ENCODE peak calls at places on chromosomes 16 and 17, in eight cellular contexts. T, L, W, O, C, M, F and K are unnamed samples.

GRCh38 chr16:17078950-17079631 is 391.7 kb downstream of the XYLT1 start:
- DNase-seq in F (no peak), W (no peak), C (no peak), T (no peak), M (no peak), L (no peak), O (no peak), K (no peak)

GRCh38 chr16:3874242-3874641 is 6.3 kb downstream of the CREBBP start:
- DNase-seq in W (no peak), C (no peak), M (no peak), F (no peak), O (no peak), T (no peak), L (peak; percentile 37), K (no peak)

GRCh38 chr17:81578561-81579225 is 26.5 kb upstream of the FAAP100 start:
- DNase-seq in M (no peak), L (no peak), C (no peak), F (no peak), O (no peak), W (no peak), T (no peak), K (peak; percentile 54)

GRCh38 chr17:57132663-57133062 is 47.6 kb downstream of the AKAP1 start:
- DNase-seq in L (no peak), C (no peak), W (no peak), T (no peak), F (no peak), O (peak; percentile 45), M (no peak), K (no peak)

GRCh38 chr16:71540-72341 is 690 bp downstream of the RHBDF1 start:
- DNase-seq in O (no peak), L (peak; percentile 79), W (peak; percentile 96), T (peak; percentile 81), C (no peak), F (peak; percentile 61), M (peak; percentile 69), K (no peak)

GRCh38 chr17:61384384-61385090 is 15.1 kb upstream of the TBX2 start:
- DNase-seq in T (no peak), F (no peak), C (no peak), O (no peak), M (no peak), L (no peak), W (no peak), K (no peak)

GRCh38 chr17:28716740-28717577 is 709 bp downstream of the RAB34 start:
- DNase-seq in W (peak; percentile 91), M (peak; percentile 65), F (peak; percentile 44), L (no peak), O (no peak), C (no peak), T (peak; percentile 55), K (no peak)

GRCh38 chr17:68718924-68719323 is 117.8 kb upstream of the FAM20A start:
- DNase-seq in O (no peak), F (no peak), W (no peak), C (no peak), T (no peak), M (no peak), L (no peak), K (no peak)

GRCh38 chr17:41785091-41785875 is 1.2 kb downstream of the JUP start:
- DNase-seq in C (no peak), M (peak; percentile 60), O (no peak), T (peak; percentile 78), L (peak; percentile 44), F (peak; percentile 64), W (no peak), K (no peak)

GRCh38 chr17:6532441-6532885 is 23.9 kb downstream of the PITPNM3 start:
- DNase-seq in L (no peak), T (no peak), F (no peak), O (no peak), W (no peak), C (no peak), M (no peak), K (no peak)

GRCh38 chr16:85959686-85960085 is 60.7 kb downstream of the IRF8 start:
- DNase-seq in T (no peak), O (no peak), M (no peak), W (no peak), C (no peak), F (no peak), L (peak; percentile 74), K (no peak)

GRCh38 chr16:85965125-85965524 is 66.2 kb downstream of the IRF8 start:
- DNase-seq in M (no peak), F (no peak), L (no peak), O (no peak), T (no peak), C (no peak), W (no peak), K (no peak)

GRCh38 chr16:85963746-85964370 is 64.9 kb downstream of the IRF8 start:
- DNase-seq in W (no peak), O (no peak), C (no peak), F (peak; percentile 33), L (peak; percentile 51), M (peak; percentile 42), T (no peak), K (no peak)

GRCh38 chr16:85960486-85961046 is 61.6 kb downstream of the IRF8 start:
- DNase-seq in L (no peak), W (no peak), O (no peak), T (no peak), F (no peak), M (no peak), C (no peak), K (no peak)

DNA sequence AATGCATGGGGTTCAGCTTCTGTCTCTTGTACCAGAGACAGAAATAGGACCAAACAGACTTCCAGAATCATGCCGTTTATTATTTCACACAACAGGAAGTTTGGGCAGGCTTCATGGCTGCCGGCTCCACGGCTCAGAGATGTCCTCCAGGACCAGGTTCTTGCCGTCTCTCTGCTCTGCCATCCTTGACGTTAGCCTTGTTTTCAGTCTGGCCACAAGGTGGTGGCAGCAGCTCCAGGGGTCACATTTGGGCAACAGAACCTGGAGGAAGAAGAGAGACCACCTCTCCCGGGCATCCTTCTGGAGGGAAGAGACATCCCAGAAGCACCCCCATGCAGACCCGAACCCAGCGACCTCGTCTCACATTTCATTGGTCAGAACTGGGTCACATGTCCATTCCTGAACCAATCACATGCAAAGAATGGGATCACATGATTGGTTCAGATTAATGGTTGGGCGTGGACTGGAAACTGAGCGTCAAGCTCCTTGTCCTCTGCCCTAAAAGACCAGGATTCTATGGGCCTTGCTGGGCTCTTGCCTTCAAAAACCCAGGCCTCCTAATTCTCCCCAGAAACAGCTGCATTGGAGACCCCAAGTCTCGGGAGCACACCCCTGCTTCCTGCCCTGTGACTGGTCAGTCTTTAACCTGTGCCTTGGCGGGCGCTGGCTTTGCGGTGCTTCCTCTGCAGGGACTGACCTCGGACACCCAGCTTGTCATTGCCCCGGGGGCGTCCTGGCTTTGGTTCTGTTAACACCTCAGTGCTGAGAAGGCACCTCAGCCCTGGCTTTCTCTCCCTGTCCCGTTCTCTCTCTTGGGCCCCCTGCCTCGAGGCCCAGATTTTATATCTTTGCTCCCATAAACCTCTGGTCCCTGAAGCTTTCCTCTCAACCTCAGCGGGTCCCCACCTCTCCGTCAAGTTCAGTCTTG is 63.3 kb downstream of the IRF8 start:
- DNase-seq in F (no peak), C (no peak), W (no peak), T (peak; percentile 27), L (no peak), O (no peak), M (no peak), K (no peak)
- TF ChIP-seq CTCF in F (no peak), C (no peak), W (no peak), T (no peak), L (no peak), O (no peak), M (no peak), K (no peak)

DNA sequence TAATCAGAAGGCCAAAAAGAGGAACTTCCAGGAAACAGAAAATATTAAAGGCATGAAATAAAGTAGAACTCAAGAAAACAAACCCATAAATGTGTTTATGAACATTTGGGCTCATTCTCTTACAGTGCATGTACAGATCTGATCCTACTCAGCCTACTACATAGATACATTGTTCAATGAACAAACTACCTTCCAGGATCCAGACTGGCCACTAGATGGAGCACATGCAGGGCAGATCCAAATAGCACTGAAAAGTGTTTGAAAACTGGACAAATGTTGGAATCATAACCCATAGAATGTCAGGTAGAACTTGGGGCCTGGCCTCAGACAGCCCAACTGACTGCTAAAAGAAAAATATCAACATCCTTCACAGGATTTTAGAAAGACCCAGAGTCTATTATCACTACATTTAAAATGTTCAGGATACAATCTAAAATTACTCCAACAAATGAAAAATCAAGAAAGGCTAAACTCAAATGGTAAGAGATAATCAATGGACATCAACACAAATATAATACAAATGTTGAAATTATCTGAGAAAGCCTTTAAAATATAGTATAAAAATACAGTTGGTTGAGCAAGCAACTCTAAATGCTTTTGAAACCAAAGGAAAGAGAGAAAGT is 122.4 kb upstream of the NUDT7 start:
- DNase-seq in W (no peak), F (peak; percentile 64), M (peak; percentile 46), O (peak; percentile 36), C (peak; percentile 21), T (peak; percentile 56), L (peak; percentile 11), K (peak; percentile 42)
- TF ChIP-seq CTCF in W (no peak), F (peak; percentile 99), M (peak; percentile 94), O (peak; percentile 66), C (peak; percentile 63), T (peak; percentile 67), L (no peak), K (peak; percentile 60)

GRCh38 chr17:51860934-51861561 is 297.5 kb downstream of the CA10 start:
- DNase-seq in M (peak; percentile 3), C (peak; percentile 45), O (peak; percentile 21), F (peak; percentile 16), T (peak; percentile 50), L (peak; percentile 47), W (no peak), K (peak; percentile 31)
- TF ChIP-seq CTCF in M (peak; percentile 14), C (peak; percentile 87), O (peak; percentile 77), F (peak; percentile 47), T (peak; percentile 48), L (peak; percentile 32), W (no peak), K (peak; percentile 49)

GRCh38 chr16:85553436-85554113 is 59.5 kb upstream of the GSE1 start:
- DNase-seq in M (peak; percentile 73), L (peak; percentile 70), W (no peak), F (peak; percentile 54), O (peak; percentile 87), C (peak; percentile 48), T (peak; percentile 77), K (peak; percentile 55)
- TF ChIP-seq CTCF in M (no peak), L (no peak), W (no peak), F (no peak), O (peak; percentile 30), C (peak; percentile 6), T (peak; percentile 59), K (no peak)

DNA sequence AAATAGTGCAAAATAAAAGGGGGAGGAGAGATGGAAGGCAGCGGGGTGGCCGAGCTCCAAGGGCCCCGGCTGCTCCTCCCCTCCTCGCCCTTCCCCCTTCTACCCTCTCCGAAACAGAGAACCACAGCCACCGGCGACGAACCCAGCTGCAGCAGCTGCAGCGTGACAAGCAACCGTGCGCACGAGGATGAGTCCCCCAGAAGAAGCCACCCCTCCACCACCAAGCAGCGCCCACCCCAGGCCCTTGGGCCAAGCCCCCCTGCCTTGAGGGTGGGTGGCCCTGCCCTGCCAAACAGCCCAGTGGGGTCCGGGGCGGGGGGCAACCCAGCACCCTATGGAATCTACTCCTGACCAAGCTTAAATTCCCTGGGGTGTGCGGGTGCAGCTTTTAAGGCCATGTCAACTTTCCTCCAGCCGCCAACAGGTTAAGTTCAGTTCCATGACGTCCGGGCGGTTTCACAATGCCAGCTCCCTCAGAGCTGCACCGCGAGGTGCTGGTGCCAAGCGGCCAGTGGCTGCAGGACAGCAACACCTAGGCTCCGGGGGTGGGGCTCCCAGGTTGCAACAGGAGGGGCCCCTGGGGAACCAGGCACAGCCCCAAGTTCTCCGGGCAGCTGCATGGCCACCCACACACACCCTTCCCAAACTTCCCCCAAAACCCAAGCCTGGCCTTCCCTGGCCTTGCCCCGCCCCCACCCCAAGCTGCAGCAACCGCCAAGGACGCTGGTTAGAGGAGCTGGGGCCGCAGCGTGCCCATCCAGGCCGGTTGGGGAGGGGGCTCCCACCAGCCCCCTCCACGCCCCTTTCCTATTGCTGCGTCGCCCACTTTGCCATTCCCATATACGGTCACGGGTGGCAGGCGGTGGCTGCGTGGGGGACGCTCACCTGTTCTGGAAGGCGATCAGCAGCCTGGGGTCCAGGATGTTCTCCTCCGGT is 2.0 kb downstream of the CBX4 start:
- DNase-seq in T (peak; percentile 94), F (peak; percentile 86), W (peak; percentile 95), L (peak; percentile 91), C (peak; percentile 59), O (peak; percentile 86), M (peak; percentile 82), K (peak; percentile 90)
- TF ChIP-seq CTCF in T (no peak), F (peak; percentile 25), W (no peak), L (peak; percentile 32), C (peak; percentile 9), O (no peak), M (peak; percentile 24), K (no peak)